ENCODE peak calls at places on chromosomes 13 and 19, in seven cellular contexts. B, J, D, F, T, U and K are unnamed samples.

GRCh38 chr13:100396771-100397170 is 191.8 kb downstream of the GGACT start:
- DNase-seq in B (no peak), T (no peak), D (no peak), U (no peak), F (no peak), J (no peak), K (no peak)

GRCh38 chr19:47723573-47723923 is 10.3 kb downstream of the EHD2 start:
- DNase-seq in F (no peak), J (peak), U (no peak), B (peak), T (no peak), D (no peak), K (no peak)

GRCh38 chr19:50290011-50290410 is 39.2 kb downstream of the KCNC3 start:
- DNase-seq in U (no peak), J (no peak), F (no peak), B (no peak), T (no peak), D (no peak), K (no peak)

GRCh38 chr19:15291089-15291488 is 41.2 kb downstream of the BRD4 start:
- DNase-seq in J (no peak), U (no peak), T (peak), F (no peak), D (no peak), B (no peak), K (no peak)

GRCh38 chr19:42250666-42251531 is 4.0 kb downstream of the ERF start:
- DNase-seq in B (no peak), F (no peak), J (peak), D (no peak), T (peak), U (no peak), K (no peak)

GRCh38 chr19:1618157-1619093 is 13.2 kb upstream of the UQCR11 start:
- DNase-seq in D (no peak), J (peak), B (no peak), T (peak), F (no peak), U (no peak), K (peak)

GRCh38 chr19:36032251-36033104 is at the start of gene CLIP3:
- DNase-seq in J (no peak), D (peak), B (peak), F (no peak), U (peak), T (peak), K (peak)

GRCh38 chr19:45450042-45450380 is 17.8 kb upstream of the FOSB start:
- DNase-seq in U (no peak), F (no peak), J (no peak), T (no peak), B (no peak), D (no peak), K (no peak)

GRCh38 chr19:30093966-30094770 is 152.1 kb downstream of the URI1 start:
- DNase-seq in U (no peak), F (no peak), D (no peak), J (no peak), B (no peak), T (no peak), K (no peak)

GRCh38 chr19:45641274-45642105 is 2.3 kb upstream of the EML2 start:
- DNase-seq in B (peak), U (peak), F (peak), D (peak), T (peak), J (peak), K (peak)

GRCh38 chr19:5838437-5839311 is 828 bp downstream of the FUT6 start:
- DNase-seq in B (no peak), D (no peak), J (no peak), T (no peak), U (no peak), F (no peak), K (no peak)

GRCh38 chr19:47608074-47608907 is 643 bp upstream of the BICRA start:
- DNase-seq in U (peak), B (peak), T (peak), F (peak), D (peak), J (peak), K (peak)

GRCh38 chr19:11745871-11746270 is 7.1 kb upstream of the ZNF823 start:
- DNase-seq in J (no peak), B (no peak), T (no peak), U (no peak), F (no peak), D (no peak), K (no peak)

GRCh38 chr13:76552373-76552772 is 333.8 kb downstream of the KCTD12 start:
- DNase-seq in D (no peak), J (no peak), U (no peak), F (no peak), B (no peak), T (no peak), K (no peak)

GRCh38 chr19:28324275-28325060 is 888.5 kb downstream of the UQCRFS1 start:
- DNase-seq in D (no peak), B (no peak), T (no peak), J (no peak), F (no peak), U (no peak), K (no peak)

GRCh38 chr19:10001899-10002298 is 8.4 kb downstream of the COL5A3 start:
- DNase-seq in B (no peak), F (no peak), D (no peak), T (no peak), U (no peak), J (no peak), K (no peak)

GRCh38 chr13:98189841-98190505 is 12.9 kb upstream of the RNF113B start:
- DNase-seq in F (no peak), B (no peak), D (no peak), T (no peak), U (no peak), J (no peak), K (no peak)

GRCh38 chr13:103878891-103879605 is 812.8 kb upstream of the SLC10A2 start:
- DNase-seq in F (no peak), U (no peak), D (no peak), J (no peak), T (no peak), B (no peak), K (no peak)

GRCh38 chr19:42455621-42456081 is 12.9 kb upstream of the CXCL17 start:
- DNase-seq in T (no peak), D (no peak), J (peak), U (no peak), B (no peak), F (no peak), K (no peak)

GRCh38 chr19:37007587-37008220 is 70.5 kb upstream of the ZNF420 start:
- DNase-seq in J (peak), U (peak), B (no peak), F (peak), D (no peak), T (peak), K (no peak)

GRCh38 chr19:46537136-46538097 is 41.8 kb upstream of the PNMA8B start:
- DNase-seq in T (peak), J (peak), D (no peak), F (peak), U (no peak), B (no peak), K (peak)

GRCh38 chr13:108121406-108121805 is 93.9 kb downstream of the LIG4 start:
- DNase-seq in T (no peak), J (no peak), F (no peak), D (no peak), B (no peak), U (no peak), K (no peak)

GRCh38 chr13:32585625-32586021 is 629 bp upstream of the PDS5B start:
- DNase-seq in B (no peak), D (no peak), F (no peak), U (no peak), T (no peak), J (peak), K (no peak)

GRCh38 chr13:51475727-51476521 is 23.1 kb upstream of the INTS6 start:
- DNase-seq in T (no peak), J (no peak), F (no peak), U (no peak), B (no peak), D (no peak), K (no peak)

GRCh38 chr13:23671902-23672301 is 101.7 kb downstream of the TNFRSF19 start:
- DNase-seq in F (no peak), B (no peak), U (no peak), D (no peak), J (no peak), T (no peak), K (no peak)

GRCh38 chr19:53333071-53333465 is 481 bp upstream of the ZNF845 start:
- DNase-seq in F (peak), D (no peak), T (peak), U (peak), J (peak), B (peak), K (no peak)

GRCh38 chr19:7851623-7852500 is 21.8 kb downstream of the EVI5L start:
- DNase-seq in J (no peak), T (no peak), D (no peak), U (no peak), F (no peak), B (no peak), K (no peak)

GRCh38 chr13:32902898-32903297 is 113.3 kb upstream of the KL start:
- DNase-seq in J (no peak), F (no peak), U (no peak), D (no peak), T (peak), B (no peak), K (no peak)

GRCh38 chr13:40484101-40484800 is 182.2 kb downstream of the FOXO1 start:
- DNase-seq in U (no peak), F (no peak), J (no peak), D (no peak), T (no peak), B (no peak), K (no peak)

GRCh38 chr13:94433055-94433947 is 46.2 kb downstream of the DCT start:
- DNase-seq in T (no peak), D (no peak), U (no peak), F (no peak), J (peak), B (peak), K (peak)

GRCh38 chr19:57434386-57435061 is 601 bp upstream of the ZNF749 start:
- DNase-seq in F (no peak), T (peak), B (no peak), J (no peak), D (no peak), U (no peak), K (no peak)

GRCh38 chr19:42303101-42303464 is 659 bp upstream of the PAFAH1B3 start:
- DNase-seq in U (no peak), J (no peak), D (no peak), B (no peak), T (no peak), F (no peak), K (no peak)